ENCODE peak calls at places on chromosomes 5 and 9, in five cellular contexts. R is body of pancreas, G is NCI-H774, M is brain microvascular endothelial cell, D is tibial artery. C is an unnamed sample.

GRCh38 chr9:91825866-91826265 is 124.2 kb downstream of the ROR2 start:
- DNase-seq in R (no peak), G (no peak), M (no peak), D (no peak), C (no peak)

GRCh38 chr5:122870219-122870856 is 24.9 kb downstream of the SNX24 start:
- DNase-seq in R (no peak), G (no peak), M (no peak), D (no peak), C (no peak)

GRCh38 chr9:96022445-96023031 is 147.0 kb downstream of the ERCC6L2 start:
- DNase-seq in R (no peak), G (no peak), M (no peak), D (no peak), C (peak; percentile 55)

GRCh38 chr5:73093943-73094342 is 26.4 kb upstream of the TMEM171 start:
- DNase-seq in R (no peak), G (no peak), M (peak; percentile 85), D (no peak), C (no peak)

GRCh38 chr5:98816574-98817222 is 43.2 kb downstream of the RGMB start:
- DNase-seq in R (peak; percentile 87), G (peak; percentile 4), M (no peak), D (no peak), C (peak; percentile 86)

GRCh38 chr9:37324691-37325490 is 97.6 kb upstream of the GRHPR start:
- DNase-seq in R (no peak), G (no peak), M (no peak), D (no peak), C (no peak)

GRCh38 chr5:34534237-34535108 is 121.7 kb upstream of the RAI14 start:
- DNase-seq in R (no peak), G (no peak), M (peak; percentile 85), D (no peak), C (no peak)

GRCh38 chr9:34452568-34452967 is 5.8 kb downstream of the FAM219A start:
- DNase-seq in R (no peak), G (no peak), M (no peak), D (no peak), C (no peak)

GRCh38 chr9:38362912-38363588 is 29.5 kb upstream of the ALDH1B1 start:
- DNase-seq in R (peak; percentile 56), G (peak; percentile 71), M (peak; percentile 63), D (peak; percentile 66), C (no peak)

GRCh38 chr5:113232667-113233066 is 202.1 kb downstream of the TSSK1B start:
- DNase-seq in R (no peak), G (no peak), M (no peak), D (no peak), C (no peak)

GRCh38 chr5:80255425-80255751 is 460 bp downstream of the SERINC5 start:
- DNase-seq in R (peak; percentile 66), G (no peak), M (peak; percentile 49), D (peak; percentile 80), C (peak; percentile 75)

GRCh38 chr9:131578778-131579504 is 33.6 kb downstream of the PRRT1B start:
- DNase-seq in R (peak; percentile 13), G (no peak), M (no peak), D (no peak), C (no peak)

GRCh38 chr5:119166026-119166425 is 95.1 kb downstream of the DMXL1 start:
- DNase-seq in R (no peak), G (no peak), M (no peak), D (no peak), C (no peak)

GRCh38 chr9:131087354-131087893 is 8.9 kb upstream of the AIF1L start:
- DNase-seq in R (no peak), G (peak; percentile 1), M (no peak), D (no peak), C (no peak)

GRCh38 chr5:168746893-168747640 is 167.9 kb upstream of the PANK3 start:
- DNase-seq in R (no peak), G (no peak), M (no peak), D (peak; percentile 33), C (no peak)

C was measured in mucosa of descending colon.